ENCODE peak calls at places on chromosomes 12 and 14, in six cellular contexts. B, V, A, X, F and Q are unnamed samples.

GRCh38 chr14:102616318-102616717 is 23.9 kb downstream of the RCOR1 start:
- DNase-seq in B (no peak), V (no peak), A (no peak), X (no peak), F (no peak), Q (no peak)

GRCh38 chr12:30896461-30896860 is 30.1 kb upstream of the TSPAN11 start:
- DNase-seq in B (no peak), V (no peak), A (no peak), X (no peak), F (no peak), Q (no peak)

GRCh38 chr12:666766-667308 is 3.6 kb upstream of the NINJ2 start:
- DNase-seq in B (no peak), V (no peak), A (no peak), X (no peak), F (no peak), Q (no peak)

GRCh38 chr12:84201976-84202375 is 710.6 kb downstream of the SLC6A15 start:
- DNase-seq in B (no peak), V (peak), A (no peak), X (no peak), F (no peak), Q (no peak)

GRCh38 chr12:64701283-64701682 is 57.9 kb downstream of the GNS start:
- DNase-seq in B (no peak), V (no peak), A (peak), X (no peak), F (peak), Q (no peak)

GRCh38 chr12:92695577-92695976 is 7.2 kb upstream of the PLEKHG7 start:
- DNase-seq in B (no peak), V (no peak), A (no peak), X (no peak), F (no peak), Q (no peak)

GRCh38 chr14:35944847-35945246 is 118.7 kb downstream of the BRMS1L start:
- DNase-seq in B (no peak), V (no peak), A (peak), X (peak), F (no peak), Q (no peak)

GRCh38 chr12:67482751-67483661 is 165.5 kb upstream of the DYRK2 start:
- DNase-seq in B (peak), V (no peak), A (peak), X (no peak), F (peak), Q (peak)

GRCh38 chr12:80707830-80708534 is 548 bp downstream of the MYF6 start:
- DNase-seq in B (no peak), V (peak), A (no peak), X (no peak), F (no peak), Q (no peak)

GRCh38 chr14:97412933-97413574 is 615.9 kb downstream of the VRK1 start:
- DNase-seq in B (no peak), V (peak), A (no peak), X (no peak), F (no peak), Q (no peak)

GRCh38 chr14:75141062-75141461 is 14.2 kb upstream of the NEK9 start:
- DNase-seq in B (no peak), V (no peak), A (no peak), X (no peak), F (no peak), Q (no peak)

GRCh38 chr12:104292872-104293794 is 10.4 kb upstream of the EID3 start:
- DNase-seq in B (no peak), V (no peak), A (no peak), X (no peak), F (no peak), Q (no peak)

GRCh38 chr12:62774794-62775193 is 160.2 kb downstream of the PPM1H start:
- DNase-seq in B (no peak), V (no peak), A (no peak), X (no peak), F (no peak), Q (peak)

GRCh38 chr14:31944256-31945073 is 132.6 kb upstream of the ARHGAP5 start:
- DNase-seq in B (no peak), V (no peak), A (no peak), X (peak), F (no peak), Q (no peak)

GRCh38 chr12:4270670-4271432 is 2.7 kb upstream of the CCND2 start:
- DNase-seq in B (no peak), V (peak), A (no peak), X (no peak), F (no peak), Q (peak)

GRCh38 chr14:68807148-68807600 is 14.3 kb upstream of the ZFP36L1 start:
- DNase-seq in B (no peak), V (no peak), A (peak), X (peak), F (no peak), Q (peak)

GRCh38 chr12:117235261-117235660 is 45.0 kb upstream of the FBXO21 start:
- DNase-seq in B (no peak), V (no peak), A (no peak), X (no peak), F (no peak), Q (no peak)

GRCh38 chr14:52267501-52268190 is at the start of gene PTGDR:
- DNase-seq in B (peak), V (peak), A (no peak), X (peak), F (no peak), Q (no peak)

GRCh38 chr12:106282457-106283097 is 20.0 kb upstream of the TCP11L2 start:
- DNase-seq in B (peak), V (peak), A (peak), X (peak), F (no peak), Q (peak)

GRCh38 chr14:48731260-48731659 is 854.9 kb downstream of the RPS29 start:
- DNase-seq in B (no peak), V (no peak), A (no peak), X (no peak), F (no peak), Q (no peak)